ENCODE peak calls at places on chromosomes 6 and 20, in ten cellular contexts. Y, X, C, F, L, H, S, J, B and G are unnamed samples.

GRCh38 chr20:47181056-47181862 is 175.2 kb downstream of the ZMYND8 start:
- DNase-seq in Y (no peak), X (peak; percentile 55), C (peak; percentile 68), F (peak; percentile 95), L (no peak), H (peak; percentile 85), S (no peak), J (no peak), B (no peak), G (peak; percentile 31)

GRCh38 chr6:82208914-82209313 is 38.6 kb downstream of the IBTK start:
- DNase-seq in Y (no peak), X (no peak), C (no peak), F (no peak), L (no peak), H (no peak), S (no peak), J (no peak), B (no peak), G (no peak)

GRCh38 chr20:64112691-64113443 is 5.5 kb upstream of the NPBWR2 start:
- DNase-seq in Y (no peak), X (no peak), C (no peak), F (peak; percentile 71), L (no peak), H (no peak), S (no peak), J (peak; percentile 8), B (peak; percentile 17), G (no peak)

GRCh38 chr20:11457476-11457875 is 460.2 kb upstream of the BTBD3 start:
- DNase-seq in Y (no peak), X (peak; percentile 51), C (peak; percentile 12), F (no peak), L (peak; percentile 27), H (peak; percentile 5), S (no peak), J (no peak), B (no peak), G (no peak)

GRCh38 chr6:76774750-76775396 is 688.4 kb downstream of the HTR1B start:
- DNase-seq in Y (no peak), X (no peak), C (peak; percentile 67), F (no peak), L (no peak), H (peak; percentile 51), S (no peak), J (peak; percentile 77), B (no peak), G (no peak)

GRCh38 chr6:16135078-16135477 is 6.2 kb downstream of the MYLIP start:
- DNase-seq in Y (no peak), X (no peak), C (no peak), F (no peak), L (no peak), H (no peak), S (no peak), J (no peak), B (no peak), G (no peak)

GRCh38 chr6:82711992-82712788 is 348.6 kb downstream of the TPBG start:
- DNase-seq in Y (no peak), X (no peak), C (peak; percentile 51), F (no peak), L (peak; percentile 75), H (peak; percentile 38), S (peak; percentile 27), J (no peak), B (no peak), G (no peak)

GRCh38 chr6:69673298-69673697 is 123.5 kb downstream of the LMBRD1 start:
- DNase-seq in Y (no peak), X (no peak), C (no peak), F (no peak), L (no peak), H (no peak), S (no peak), J (no peak), B (no peak), G (no peak)

GRCh38 chr20:23776067-23776771 is 25.5 kb upstream of the CST1 start:
- DNase-seq in Y (no peak), X (no peak), C (no peak), F (peak; percentile 44), L (no peak), H (no peak), S (no peak), J (no peak), B (no peak), G (no peak)

GRCh38 chr20:18989736-18990474 is 176.3 kb downstream of the SCP2D1 start:
- DNase-seq in Y (no peak), X (no peak), C (no peak), F (no peak), L (no peak), H (no peak), S (no peak), J (no peak), B (no peak), G (no peak)

GRCh38 chr20:3039426-3039825 is 4.0 kb upstream of the GNRH2 start:
- DNase-seq in Y (no peak), X (no peak), C (no peak), F (no peak), L (no peak), H (no peak), S (no peak), J (no peak), B (no peak), G (no peak)

GRCh38 chr6:37695857-37696219 is 1.8 kb downstream of the MDGA1 start:
- DNase-seq in Y (no peak), X (no peak), C (no peak), F (no peak), L (no peak), H (no peak), S (no peak), J (no peak), B (no peak), G (no peak)

DNA sequence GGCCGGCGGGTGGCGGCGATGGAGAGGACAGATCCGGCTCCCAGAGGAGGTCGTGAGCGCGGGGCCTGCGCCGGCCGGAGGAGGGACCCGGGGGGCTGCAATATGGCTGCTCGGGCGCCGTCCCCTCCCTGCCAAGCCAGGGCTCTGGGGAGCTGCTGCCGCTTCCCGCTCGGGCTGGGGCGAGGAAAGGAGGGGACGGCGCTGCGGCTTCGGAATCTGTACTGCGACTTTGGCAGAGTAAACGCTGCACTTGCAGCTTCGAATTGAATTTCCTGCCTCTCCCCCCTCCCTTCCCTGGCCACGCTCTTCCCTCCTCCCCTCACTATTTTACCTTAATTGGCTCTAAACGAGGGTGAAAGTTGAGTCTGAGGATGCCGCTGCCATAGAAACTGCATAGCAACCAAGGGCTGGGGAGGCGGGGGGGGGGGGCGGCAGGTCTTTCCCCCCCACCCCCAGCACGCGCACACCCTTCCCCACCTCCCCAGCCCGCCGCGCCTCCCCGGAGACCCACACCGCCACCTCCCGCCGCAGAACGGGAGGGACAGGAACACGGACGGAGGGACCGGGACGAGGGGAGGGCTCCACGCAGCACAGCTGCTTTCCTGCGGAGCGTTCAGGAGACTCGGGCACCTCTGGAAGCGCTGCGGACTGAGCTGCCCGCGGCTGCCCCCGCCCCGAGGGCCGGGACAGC is 93.9 kb downstream of the RNASET2 start:
- DNase-seq in Y (peak; percentile 39), X (no peak), C (peak; percentile 6), F (peak; percentile 68), L (no peak), H (no peak), S (no peak), J (no peak), B (no peak), G (no peak)
- H3K4me3 ChIP-seq in Y (peak overlapping the region; percentile 45), X (peak overlapping the region; percentile 47), C (peak overlapping the region; percentile 40), F (peak overlapping the region; percentile 48), L (peak overlapping the region; percentile 34), H (peak overlapping the region; percentile 44), S (peak overlapping the region; percentile 55), J (no peak overlapping the region), B (peak overlapping the region; percentile 45), G (peak overlapping the region; percentile 18)

DNA sequence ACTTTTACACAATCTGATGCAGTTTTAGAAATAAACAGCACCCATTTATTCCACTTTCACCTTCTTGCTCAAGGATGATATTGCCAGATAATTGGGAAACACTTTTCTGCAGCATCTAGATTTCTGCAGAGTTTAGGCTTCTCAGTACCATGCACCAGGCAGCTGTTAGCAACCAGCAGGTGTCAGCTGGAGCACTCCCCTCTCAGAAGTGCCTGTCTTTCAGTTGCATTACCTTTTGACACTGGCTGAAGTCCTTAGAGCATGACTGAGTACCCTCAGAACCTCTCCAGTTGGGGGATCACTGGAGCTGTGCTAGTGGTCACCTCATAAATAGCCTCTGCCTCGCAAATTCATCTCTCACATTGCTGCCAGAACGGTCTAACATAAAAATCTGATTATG is 91.2 kb downstream of the DNAH8 start:
- DNase-seq in Y (no peak), X (no peak), C (no peak), F (no peak), L (no peak), H (no peak), S (no peak), J (no peak), B (no peak), G (no peak)
- TF ChIP-seq CTCF in Y (no peak), X (no peak), C (no peak), F (no peak), L (no peak), H (no peak), S (no peak), J (no peak), B (no peak), G (no peak)

GRCh38 chr20:6140947-6141346 is 18.1 kb upstream of the FERMT1 start:
- DNase-seq in Y (no peak), X (no peak), C (no peak), F (no peak), L (no peak), H (no peak), S (no peak), J (no peak), B (no peak), G (no peak)

GRCh38 chr20:6142348-6142993 is 19.6 kb upstream of the FERMT1 start:
- DNase-seq in Y (no peak), X (no peak), C (peak; percentile 74), F (peak; percentile 83), L (no peak), H (peak; percentile 79), S (no peak), J (peak; percentile 52), B (no peak), G (peak; percentile 54)
- H3K4me3 ChIP-seq in Y (no peak overlapping the region), X (no peak overlapping the region), C (no peak overlapping the region), F (no peak overlapping the region), L (no peak overlapping the region), H (no peak overlapping the region), S (no peak overlapping the region), J (no peak overlapping the region), B (no peak overlapping the region), G (no peak overlapping the region)

DNA sequence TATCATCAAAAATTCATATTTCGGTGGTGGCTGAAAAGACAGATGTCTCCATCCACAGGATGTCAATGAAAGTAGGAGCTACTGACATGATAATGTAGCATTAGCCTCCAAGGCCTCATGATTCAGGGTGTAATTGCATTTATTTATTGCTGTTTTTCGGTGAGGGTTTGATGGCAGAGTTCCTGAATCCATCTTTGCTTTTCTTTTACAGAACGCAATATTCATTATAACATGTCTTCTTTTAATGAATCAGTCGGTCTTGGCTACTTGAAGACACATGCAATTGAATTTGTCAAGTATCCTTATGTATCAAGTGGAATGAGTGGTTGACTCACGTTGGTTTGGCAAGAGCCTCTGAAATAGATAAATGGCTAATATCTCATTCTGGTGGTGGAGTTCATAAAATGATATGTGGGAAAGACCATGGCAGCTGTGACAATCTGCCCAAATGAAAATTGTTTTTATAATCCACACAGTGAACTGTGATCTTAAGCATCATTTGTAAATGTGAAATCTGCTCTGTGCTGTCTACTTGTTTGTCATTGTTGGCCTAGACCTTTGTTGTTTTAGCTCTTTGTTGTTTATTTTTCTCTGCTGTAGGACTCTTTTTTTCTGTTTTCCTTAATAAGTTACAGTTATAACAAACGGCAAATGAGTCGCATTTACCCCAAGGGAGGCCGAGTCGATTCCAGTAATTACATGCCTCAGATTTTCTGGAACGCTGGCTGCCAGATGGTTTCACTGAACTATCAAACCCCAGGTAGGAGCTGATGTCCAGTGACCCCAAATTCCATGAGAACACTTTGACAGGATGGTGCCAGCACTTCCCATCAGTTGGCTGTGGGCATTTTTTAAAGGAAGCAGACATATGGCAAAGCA is 105.7 kb upstream of the LAMP5 start:
- DNase-seq in Y (no peak), X (no peak), C (peak; percentile 28), F (no peak), L (peak; percentile 38), H (peak; percentile 25), S (no peak), J (no peak), B (no peak), G (no peak)
- TF ChIP-seq CTCF in Y (no peak), X (no peak), C (no peak), F (no peak), L (no peak), H (no peak), S (no peak), J (no peak), B (no peak), G (no peak)